ENCODE peak calls at places on chromosomes 12 and 14, in four cellular contexts. Y, P, E and H are unnamed samples.

GRCh38 chr12:116303929-116304328 is 26.4 kb upstream of the MED13L start:
- DNase-seq in E (peak), Y (peak), P (peak), H (no peak)

GRCh38 chr14:52279405-52279804 is 11.9 kb downstream of the PTGDR start:
- DNase-seq in Y (peak), E (peak), P (peak), H (no peak)

GRCh38 chr12:25789520-25789919 is 169.0 kb upstream of the RASSF8 start:
- DNase-seq in Y (peak), E (peak), P (peak), H (no peak)

GRCh38 chr14:92500491-92500941 is 13.1 kb upstream of the RIN3 start:
- DNase-seq in P (no peak), Y (no peak), E (no peak), H (peak)

GRCh38 chr12:116222358-116222757 is 55.1 kb downstream of the MED13L start:
- DNase-seq in P (peak), Y (peak), E (peak), H (peak)

GRCh38 chr12:120925740-120926563 is 21.8 kb upstream of the SPPL3 start:
- DNase-seq in P (no peak), E (no peak), Y (no peak), H (no peak)

GRCh38 chr14:56731187-56731586 is 79.1 kb downstream of the OTX2 start:
- DNase-seq in Y (no peak), P (no peak), E (no peak), H (no peak)

GRCh38 chr14:91123201-91123600 is 9.3 kb downstream of the DGLUCY start:
- DNase-seq in Y (no peak), E (no peak), P (no peak), H (no peak)

GRCh38 chr12:49264466-49264872 is 413 bp upstream of the TUBA1C start:
- DNase-seq in P (peak), Y (no peak), E (peak), H (no peak)

GRCh38 chr14:94098359-94098758 is 12.2 kb upstream of the IFI27 start:
- DNase-seq in Y (peak), E (no peak), P (no peak), H (no peak)

GRCh38 chr14:64294672-64295413 is 672 bp upstream of the ESR2 start:
- DNase-seq in E (peak), P (peak), Y (peak), H (no peak)

GRCh38 chr12:114368685-114369084 is 37.3 kb downstream of the TBX5 start:
- DNase-seq in Y (no peak), E (no peak), P (no peak), H (no peak)

GRCh38 chr12:86367137-86367536 is 110.9 kb upstream of the MGAT4C start:
- DNase-seq in E (no peak), P (peak), Y (no peak), H (no peak)

GRCh38 chr14:54593860-54594259 is 26.9 kb downstream of the SAMD4A start:
- DNase-seq in E (peak), Y (peak), P (peak), H (no peak)

GRCh38 chr12:103632554-103633216 is 45.6 kb downstream of the STAB2 start:
- DNase-seq in E (peak), Y (peak), P (peak), H (no peak)

GRCh38 chr14:81784084-81784483 is 250.4 kb upstream of the SEL1L start:
- DNase-seq in Y (no peak), P (no peak), E (no peak), H (no peak)

GRCh38 chr12:130709151-130710000 is 6.7 kb downstream of the RIMBP2 start:
- DNase-seq in E (no peak), Y (no peak), P (no peak), H (no peak)

GRCh38 chr12:20400003-20400402 is 31.7 kb downstream of the PDE3A start:
- DNase-seq in Y (no peak), P (no peak), E (no peak), H (no peak)

DNA sequence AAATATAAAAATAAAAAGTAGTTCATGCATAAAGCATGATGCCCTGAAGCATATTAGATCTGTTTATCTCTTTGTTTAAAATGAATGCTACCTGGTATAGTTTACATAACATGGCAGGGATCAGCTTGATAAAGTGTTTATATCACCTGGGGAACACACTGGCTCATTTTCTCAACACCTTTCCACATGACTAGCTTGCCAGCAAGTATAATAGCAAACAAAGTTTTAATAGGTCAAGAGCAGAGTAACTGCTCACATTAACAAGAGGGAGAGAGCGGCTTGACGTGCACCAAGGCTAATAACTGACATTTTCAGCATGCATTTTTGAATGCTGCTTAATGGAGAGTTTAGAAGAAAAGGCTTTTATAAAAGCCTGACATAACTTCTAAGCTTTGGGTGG is 246.4 kb downstream of the EGLN3 start:
- DNase-seq in P (no peak), Y (no peak), E (no peak), H (no peak)
- TF ChIP-seq CTCF in P (no peak), Y (no peak), E (no peak), H (no peak)

GRCh38 chr14:84006643-84007137 is 1523.3 kb upstream of the FLRT2 start:
- DNase-seq in Y (no peak), E (no peak), P (peak), H (no peak)

GRCh38 chr14:84001023-84001422 is 1528.9 kb upstream of the FLRT2 start:
- DNase-seq in P (no peak), Y (no peak), E (no peak), H (no peak)

DNA sequence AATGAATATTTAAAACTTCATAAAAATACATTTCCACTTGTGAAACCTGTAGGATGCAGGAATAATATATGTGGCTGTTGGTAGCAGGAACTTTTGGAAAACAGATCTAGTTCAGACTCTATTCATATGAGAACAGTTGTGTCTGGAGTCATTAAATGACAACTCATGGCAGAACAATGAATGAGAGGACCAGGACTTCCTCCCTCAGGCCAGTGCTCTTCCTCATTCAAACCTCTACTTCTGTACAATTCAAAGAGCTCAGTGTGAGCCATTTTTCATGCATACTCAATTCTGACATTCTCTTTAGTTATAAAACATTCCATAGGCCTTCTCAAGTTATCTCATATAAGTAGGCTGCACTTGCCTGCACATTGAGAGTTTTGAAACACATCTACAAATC is 1526.6 kb upstream of the FLRT2 start:
- DNase-seq in Y (no peak), E (no peak), P (no peak), H (no peak)
- H3K4me3 ChIP-seq in Y (no peak), E (no peak), P (no peak), H (no peak)

GRCh38 chr14:68897559-68898160 is 81.4 kb downstream of the ACTN1 start:
- DNase-seq in P (no peak), Y (no peak), E (no peak), H (no peak)

GRCh38 chr14:68894123-68894522 is 85.0 kb downstream of the ACTN1 start:
- DNase-seq in Y (peak), P (peak), E (peak), H (no peak)

GRCh38 chr14:68894802-68895201 is 84.3 kb downstream of the ACTN1 start:
- DNase-seq in Y (peak), E (peak), P (peak), H (no peak)

GRCh38 chr14:68895304-68895703 is 83.8 kb downstream of the ACTN1 start:
- DNase-seq in P (no peak), Y (no peak), E (no peak), H (no peak)

DNA sequence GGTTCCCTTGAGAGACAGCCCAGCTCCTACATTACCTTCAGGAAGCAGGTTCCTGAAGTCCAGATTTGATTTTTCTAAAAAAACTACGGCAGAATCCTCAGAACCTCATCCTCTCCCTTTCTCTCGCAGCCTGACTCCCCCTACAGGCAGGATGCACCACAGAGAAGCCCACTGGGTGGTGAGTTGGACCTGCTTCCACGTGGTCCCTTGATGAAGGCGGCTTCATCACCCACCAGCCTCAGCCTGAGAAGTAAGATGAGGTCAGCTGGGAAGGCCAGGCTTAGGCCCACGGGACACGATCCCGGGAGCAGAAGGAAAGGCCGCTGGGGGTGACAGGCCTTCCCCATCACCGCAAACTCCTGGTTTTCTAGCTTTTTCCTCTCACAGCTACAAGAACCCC is 83.0 kb downstream of the ACTN1 start:
- DNase-seq in E (peak), Y (peak), P (no peak), H (no peak)
- TF ChIP-seq CTCF in E (peak), Y (peak), P (peak), H (peak)

GRCh38 chr14:101861464-101861863 is 100.0 kb downstream of the PPP2R5C start:
- DNase-seq in Y (peak), E (no peak), P (no peak), H (no peak)
- H3K4me3 ChIP-seq in Y (no peak), E (no peak), P (no peak), H (no peak)

GRCh38 chr14:77320238-77320935 is at the start of gene POMT2:
- DNase-seq in Y (peak), E (peak), P (peak), H (peak)
- TF ChIP-seq CTCF in Y (no peak), E (no peak), P (no peak), H (peak)

GRCh38 chr12:76943004-76943403 is 64.2 kb upstream of the CSRP2 start:
- DNase-seq in P (no peak), Y (no peak), E (no peak), H (no peak)
- H3K4me3 ChIP-seq in P (no peak), Y (no peak), E (no peak), H (no peak)

GRCh38 chr14:40417777-40418401 is 985.7 kb upstream of the FBXO33 start:
- DNase-seq in Y (peak), P (peak), E (peak), H (no peak)
- TF ChIP-seq CTCF in Y (peak), P (peak), E (peak), H (peak)

DNA sequence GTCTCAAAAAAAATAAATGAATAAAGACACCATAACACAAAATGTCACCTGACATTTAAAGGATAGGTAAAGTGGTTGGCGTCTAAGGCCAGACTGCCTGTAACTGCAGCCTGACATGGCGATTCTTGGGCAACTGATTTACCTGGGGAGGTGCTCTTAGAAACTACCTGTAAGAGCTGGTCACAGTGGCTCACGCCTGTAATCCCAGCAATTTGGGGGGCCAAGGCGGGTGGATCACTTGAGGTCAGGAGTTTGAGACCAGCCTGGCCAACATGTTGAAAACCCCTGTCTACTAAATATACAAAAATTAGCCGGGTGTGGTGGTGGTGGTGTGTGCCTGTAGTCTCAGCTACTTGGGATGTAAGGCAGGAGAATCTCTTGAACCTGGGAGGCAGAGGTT is 8.4 kb downstream of the RPL6 start:
- DNase-seq in Y (no peak), E (no peak), P (no peak), H (no peak)
- H3K4me3 ChIP-seq in Y (no peak), E (no peak), P (no peak), H (no peak)

DNA sequence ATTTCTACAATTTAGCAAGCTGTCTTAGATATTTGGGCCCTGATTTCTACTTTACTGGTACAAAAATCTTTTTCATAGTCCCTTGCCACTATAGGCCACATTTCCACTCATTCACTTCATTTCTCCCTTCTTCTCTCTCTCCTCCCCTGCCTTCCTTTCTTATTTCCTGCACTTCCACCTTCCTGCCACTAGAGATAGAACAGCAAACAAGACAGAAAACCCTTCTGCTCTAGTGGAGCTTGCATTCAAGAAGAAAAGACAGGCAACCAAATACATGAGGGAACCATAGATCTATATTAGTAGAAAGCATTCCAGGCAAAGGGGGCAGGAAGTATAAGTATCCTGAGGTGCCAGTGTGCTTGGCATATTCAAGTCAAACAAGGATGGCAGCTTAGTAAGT is 623.5 kb downstream of the FLRT2 start:
- DNase-seq in Y (no peak), P (no peak), E (no peak), H (no peak)
- TF ChIP-seq CTCF in Y (no peak), P (no peak), E (no peak), H (no peak)

GRCh38 chr12:118193477-118193876 is 57.6 kb downstream of the PEBP1 start:
- DNase-seq in P (no peak), E (no peak), Y (no peak), H (no peak)

GRCh38 chr12:118187746-118188390 is 51.9 kb downstream of the PEBP1 start:
- DNase-seq in E (peak), P (peak), Y (peak), H (no peak)

GRCh38 chr12:118188690-118189371 is 52.9 kb downstream of the PEBP1 start:
- DNase-seq in Y (peak), E (peak), P (peak), H (no peak)

GRCh38 chr12:118190266-118190665 is 54.3 kb downstream of the PEBP1 start:
- DNase-seq in E (peak), Y (peak), P (peak), H (no peak)

GRCh38 chr12:118189761-118190181 is 53.8 kb downstream of the PEBP1 start:
- DNase-seq in Y (peak), E (peak), P (peak), H (no peak)
- H3K4me3 ChIP-seq in Y (peak), E (peak), P (peak), H (peak)